ENCODE peak calls at places on chromosomes 1 and 21, in six cellular contexts. One of them, this sample, is unnamed.

GRCh38 chr1:26468911-26469310 is 3.3 kb upstream of the HMGN2 start:
- DNase-seq in GM12878: no peak
- DNase-seq in left ventricle myocardium inferior: no peak
- DNase-seq in H4: no peak
- DNase-seq in hippocampal formation: no peak
- DNase-seq in HFFc6: no peak
- DNase-seq in this sample: no peak

GRCh38 chr1:87795615-87796337 is 467.1 kb downstream of the LMO4 start:
- DNase-seq in hippocampal formation: no peak
- DNase-seq in GM12878: no peak
- DNase-seq in left ventricle myocardium inferior: no peak
- DNase-seq in H4: no peak
- DNase-seq in HFFc6: no peak
- DNase-seq in this sample: no peak

GRCh38 chr1:94926365-94926914 is 470 bp downstream of the CNN3 start:
- DNase-seq in GM12878: no peak
- DNase-seq in HFFc6: peak
- DNase-seq in hippocampal formation: peak
- DNase-seq in left ventricle myocardium inferior: peak
- DNase-seq in H4: peak
- DNase-seq in this sample: no peak

GRCh38 chr1:222464841-222465210 is 83.1 kb downstream of the HHIPL2 start:
- DNase-seq in H4: peak
- DNase-seq in hippocampal formation: peak
- DNase-seq in HFFc6: peak
- DNase-seq in GM12878: peak
- DNase-seq in left ventricle myocardium inferior: peak
- DNase-seq in this sample: peak

GRCh38 chr1:41687007-41687406 is 202.5 kb upstream of the EDN2 start:
- DNase-seq in left ventricle myocardium inferior: no peak
- DNase-seq in HFFc6: no peak
- DNase-seq in hippocampal formation: no peak
- DNase-seq in GM12878: no peak
- DNase-seq in H4: no peak
- DNase-seq in this sample: no peak

GRCh38 chr1:99811747-99812146 is 38.4 kb upstream of the AGL start:
- DNase-seq in HFFc6: no peak
- DNase-seq in GM12878: no peak
- DNase-seq in hippocampal formation: no peak
- DNase-seq in H4: no peak
- DNase-seq in left ventricle myocardium inferior: no peak
- DNase-seq in this sample: no peak

GRCh38 chr1:219788700-219789099 is 139.7 kb downstream of the SLC30A10 start:
- DNase-seq in H4: no peak
- DNase-seq in HFFc6: no peak
- DNase-seq in hippocampal formation: no peak
- DNase-seq in GM12878: no peak
- DNase-seq in left ventricle myocardium inferior: no peak
- DNase-seq in this sample: no peak

GRCh38 chr1:236753554-236753953 is 41.5 kb upstream of the MTR start:
- DNase-seq in hippocampal formation: no peak
- DNase-seq in GM12878: no peak
- DNase-seq in H4: peak
- DNase-seq in HFFc6: peak
- DNase-seq in left ventricle myocardium inferior: no peak
- DNase-seq in this sample: no peak

GRCh38 chr1:26772687-26773086 is 15.1 kb upstream of the PIGV start:
- DNase-seq in H4: no peak
- DNase-seq in left ventricle myocardium inferior: no peak
- DNase-seq in HFFc6: peak
- DNase-seq in hippocampal formation: no peak
- DNase-seq in GM12878: no peak
- DNase-seq in this sample: peak

GRCh38 chr21:37742532-37742931 is 173.7 kb downstream of the KCNJ6 start:
- DNase-seq in left ventricle myocardium inferior: no peak
- DNase-seq in GM12878: no peak
- DNase-seq in hippocampal formation: no peak
- DNase-seq in HFFc6: peak
- DNase-seq in H4: no peak
- DNase-seq in this sample: peak

GRCh38 chr1:158691907-158692306 is 5.4 kb upstream of the SPTA1 start:
- DNase-seq in HFFc6: no peak
- DNase-seq in left ventricle myocardium inferior: no peak
- DNase-seq in H4: no peak
- DNase-seq in hippocampal formation: no peak
- DNase-seq in GM12878: no peak
- DNase-seq in this sample: no peak

GRCh38 chr1:3327936-3328590 is 126.4 kb upstream of the ARHGEF16 start:
- DNase-seq in H4: no peak
- DNase-seq in left ventricle myocardium inferior: peak
- DNase-seq in HFFc6: no peak
- DNase-seq in GM12878: no peak
- DNase-seq in hippocampal formation: no peak
- DNase-seq in this sample: no peak

GRCh38 chr1:43058545-43059360 is 100.1 kb upstream of the SLC2A1 start:
- DNase-seq in hippocampal formation: peak
- DNase-seq in GM12878: no peak
- DNase-seq in HFFc6: peak
- DNase-seq in H4: no peak
- DNase-seq in left ventricle myocardium inferior: no peak
- DNase-seq in this sample: no peak

GRCh38 chr1:64549464-64550239 is 79.7 kb downstream of the CACHD1 start:
- DNase-seq in GM12878: no peak
- DNase-seq in left ventricle myocardium inferior: no peak
- DNase-seq in H4: no peak
- DNase-seq in HFFc6: no peak
- DNase-seq in hippocampal formation: no peak
- DNase-seq in this sample: no peak

GRCh38 chr1:28582248-28582615 is 9.8 kb upstream of the RAB42 start:
- DNase-seq in HFFc6: no peak
- DNase-seq in GM12878: no peak
- DNase-seq in H4: no peak
- DNase-seq in hippocampal formation: no peak
- DNase-seq in left ventricle myocardium inferior: no peak
- DNase-seq in this sample: peak

GRCh38 chr1:27527223-27527856 is 37.4 kb upstream of the WASF2 start:
- DNase-seq in HFFc6: no peak
- DNase-seq in GM12878: no peak
- DNase-seq in H4: no peak
- DNase-seq in hippocampal formation: no peak
- DNase-seq in left ventricle myocardium inferior: peak
- DNase-seq in this sample: no peak

GRCh38 chr1:219495737-219496408 is 117.0 kb downstream of the ZC3H11B start:
- DNase-seq in hippocampal formation: no peak
- DNase-seq in left ventricle myocardium inferior: no peak
- DNase-seq in HFFc6: no peak
- DNase-seq in GM12878: no peak
- DNase-seq in H4: no peak
- DNase-seq in this sample: no peak

GRCh38 chr1:32411261-32411660 is 17.0 kb upstream of the BSDC1 start:
- DNase-seq in H4: no peak
- DNase-seq in left ventricle myocardium inferior: no peak
- DNase-seq in hippocampal formation: no peak
- DNase-seq in GM12878: no peak
- DNase-seq in HFFc6: no peak
- DNase-seq in this sample: no peak

GRCh38 chr21:41602511-41602910 is 94.6 kb upstream of the TMPRSS2 start:
- DNase-seq in hippocampal formation: no peak
- DNase-seq in HFFc6: no peak
- DNase-seq in GM12878: no peak
- DNase-seq in left ventricle myocardium inferior: no peak
- DNase-seq in H4: no peak
- DNase-seq in this sample: no peak

GRCh38 chr1:91579658-91580228 is 79.1 kb downstream of the CDC7 start:
- DNase-seq in GM12878: no peak
- DNase-seq in H4: no peak
- DNase-seq in HFFc6: no peak
- DNase-seq in left ventricle myocardium inferior: no peak
- DNase-seq in hippocampal formation: no peak
- DNase-seq in this sample: no peak

GRCh38 chr1:17603091-17603841 is 63.8 kb downstream of the ARHGEF10L start:
- DNase-seq in left ventricle myocardium inferior: no peak
- DNase-seq in hippocampal formation: no peak
- DNase-seq in HFFc6: no peak
- DNase-seq in GM12878: no peak
- DNase-seq in H4: no peak
- DNase-seq in this sample: no peak

GRCh38 chr1:12692967-12693782 is 22.7 kb upstream of the AADACL3 start:
- DNase-seq in GM12878: no peak
- DNase-seq in H4: no peak
- DNase-seq in hippocampal formation: no peak
- DNase-seq in HFFc6: no peak
- DNase-seq in left ventricle myocardium inferior: no peak
- DNase-seq in this sample: no peak

GRCh38 chr1:171898956-171899355 is 57.7 kb downstream of the DNM3 start:
- DNase-seq in hippocampal formation: peak
- DNase-seq in left ventricle myocardium inferior: no peak
- DNase-seq in H4: no peak
- DNase-seq in HFFc6: no peak
- DNase-seq in GM12878: no peak
- DNase-seq in this sample: no peak

GRCh38 chr1:52523376-52523775 is 29.5 kb downstream of the TUT4 start:
- DNase-seq in hippocampal formation: no peak
- DNase-seq in left ventricle myocardium inferior: no peak
- DNase-seq in H4: peak
- DNase-seq in HFFc6: no peak
- DNase-seq in GM12878: no peak
- DNase-seq in this sample: peak

GRCh38 chr1:79259390-79260336 is 253.1 kb upstream of the ADGRL4 start:
- DNase-seq in H4: peak
- DNase-seq in hippocampal formation: no peak
- DNase-seq in HFFc6: peak
- DNase-seq in left ventricle myocardium inferior: no peak
- DNase-seq in GM12878: no peak
- DNase-seq in this sample: no peak

GRCh38 chr1:163315773-163316374 is 5.9 kb upstream of the NUF2 start:
- DNase-seq in GM12878: no peak
- DNase-seq in hippocampal formation: peak
- DNase-seq in H4: peak
- DNase-seq in HFFc6: peak
- DNase-seq in left ventricle myocardium inferior: no peak
- DNase-seq in this sample: peak

GRCh38 chr1:20590313-20590777 is 1.4 kb downstream of the CDA start:
- DNase-seq in hippocampal formation: no peak
- DNase-seq in left ventricle myocardium inferior: no peak
- DNase-seq in H4: no peak
- DNase-seq in GM12878: no peak
- DNase-seq in HFFc6: peak
- DNase-seq in this sample: no peak

GRCh38 chr1:192756314-192756713 is 52.5 kb upstream of the RGS2 start:
- DNase-seq in hippocampal formation: no peak
- DNase-seq in left ventricle myocardium inferior: no peak
- DNase-seq in H4: no peak
- DNase-seq in GM12878: no peak
- DNase-seq in HFFc6: no peak
- DNase-seq in this sample: no peak

GRCh38 chr1:159000627-159001026 is 9.1 kb upstream of the IFI16 start:
- DNase-seq in left ventricle myocardium inferior: peak
- DNase-seq in H4: peak
- DNase-seq in hippocampal formation: peak
- DNase-seq in GM12878: no peak
- DNase-seq in HFFc6: peak
- DNase-seq in this sample: peak

GRCh38 chr1:224769987-224770693 is 154.0 kb downstream of the CNIH3 start:
- DNase-seq in hippocampal formation: no peak
- DNase-seq in H4: peak
- DNase-seq in left ventricle myocardium inferior: no peak
- DNase-seq in GM12878: no peak
- DNase-seq in HFFc6: peak
- DNase-seq in this sample: peak

GRCh38 chr1:245475116-245475515 is 320.3 kb downstream of the KIF26B start:
- DNase-seq in H4: peak
- DNase-seq in HFFc6: peak
- DNase-seq in hippocampal formation: no peak
- DNase-seq in left ventricle myocardium inferior: no peak
- DNase-seq in GM12878: no peak
- DNase-seq in this sample: no peak